ENCODE peak calls at places on chromosome 21, in seven cellular contexts. R is H9, P is neuronal stem cell, S is IMR-90, E is mesenchymal stem cell, B is H1, O is trophoblast cell. N is an unnamed sample.

GRCh38 chr21:46189959-46190490 is 5.8 kb upstream of the SPATC1L start:
- DNase-seq in R (no peak), P (no peak), S (no peak), E (no peak), B (no peak), O (no peak), N (no peak)

GRCh38 chr21:39012314-39013230 is 170.7 kb downstream of the PSMG1 start:
- DNase-seq in R (no peak), P (no peak), S (no peak), E (no peak), B (no peak), O (peak), N (no peak)

GRCh38 chr21:16395285-16395684 is 665.5 kb downstream of the USP25 start:
- DNase-seq in R (no peak), P (no peak), S (no peak), E (no peak), B (no peak), O (no peak), N (no peak)

GRCh38 chr21:15966651-15967050 is 236.9 kb downstream of the USP25 start:
- DNase-seq in R (no peak), P (no peak), S (no peak), E (no peak), B (no peak), O (peak), N (no peak)

GRCh38 chr21:46425566-46425965 is 33.1 kb upstream of the DIP2A start:
- DNase-seq in R (no peak), P (no peak), S (no peak), E (no peak), B (no peak), O (no peak), N (no peak)

GRCh38 chr21:39348040-39348354 is 891 bp downstream of the HMGN1 start:
- DNase-seq in R (no peak), P (no peak), S (no peak), E (no peak), B (no peak), O (peak), N (no peak)

GRCh38 chr21:29680273-29680672 is 259.5 kb downstream of the GRIK1 start:
- DNase-seq in R (no peak), P (no peak), S (no peak), E (no peak), B (no peak), O (no peak), N (no peak)

GRCh38 chr21:30629173-30629572 is 5.8 kb upstream of the KRTAP20-2 start:
- DNase-seq in R (no peak), P (no peak), S (no peak), E (no peak), B (no peak), O (no peak), N (no peak)

GRCh38 chr21:33208534-33208933 is 21.2 kb upstream of the IFNAR2 start:
- DNase-seq in R (no peak), P (no peak), S (no peak), E (no peak), B (no peak), O (no peak), N (no peak)

GRCh38 chr21:25708467-25709065 is 26.1 kb downstream of the ATP5PF start:
- DNase-seq in R (no peak), P (peak), S (peak), E (peak), B (no peak), O (peak), N (peak)

GRCh38 chr21:28788030-28788429 is 204.6 kb downstream of the LTN1 start:
- DNase-seq in R (no peak), P (no peak), S (no peak), E (no peak), B (no peak), O (no peak), N (no peak)

GRCh38 chr21:39033878-39034589 is 149.2 kb downstream of the PSMG1 start:
- DNase-seq in R (no peak), P (no peak), S (no peak), E (no peak), B (no peak), O (peak), N (no peak)

GRCh38 chr21:32940079-32941014 is 85.4 kb upstream of the OLIG2 start:
- DNase-seq in R (peak), P (peak), S (peak), E (peak), B (no peak), O (peak), N (peak)

GRCh38 chr21:39110431-39110830 is 72.8 kb downstream of the PSMG1 start:
- DNase-seq in R (no peak), P (no peak), S (peak), E (peak), B (no peak), O (no peak), N (no peak)

GRCh38 chr21:17527240-17527639 is 14.4 kb downstream of the CXADR start:
- DNase-seq in R (no peak), P (no peak), S (peak), E (peak), B (no peak), O (peak), N (peak)

DNA sequence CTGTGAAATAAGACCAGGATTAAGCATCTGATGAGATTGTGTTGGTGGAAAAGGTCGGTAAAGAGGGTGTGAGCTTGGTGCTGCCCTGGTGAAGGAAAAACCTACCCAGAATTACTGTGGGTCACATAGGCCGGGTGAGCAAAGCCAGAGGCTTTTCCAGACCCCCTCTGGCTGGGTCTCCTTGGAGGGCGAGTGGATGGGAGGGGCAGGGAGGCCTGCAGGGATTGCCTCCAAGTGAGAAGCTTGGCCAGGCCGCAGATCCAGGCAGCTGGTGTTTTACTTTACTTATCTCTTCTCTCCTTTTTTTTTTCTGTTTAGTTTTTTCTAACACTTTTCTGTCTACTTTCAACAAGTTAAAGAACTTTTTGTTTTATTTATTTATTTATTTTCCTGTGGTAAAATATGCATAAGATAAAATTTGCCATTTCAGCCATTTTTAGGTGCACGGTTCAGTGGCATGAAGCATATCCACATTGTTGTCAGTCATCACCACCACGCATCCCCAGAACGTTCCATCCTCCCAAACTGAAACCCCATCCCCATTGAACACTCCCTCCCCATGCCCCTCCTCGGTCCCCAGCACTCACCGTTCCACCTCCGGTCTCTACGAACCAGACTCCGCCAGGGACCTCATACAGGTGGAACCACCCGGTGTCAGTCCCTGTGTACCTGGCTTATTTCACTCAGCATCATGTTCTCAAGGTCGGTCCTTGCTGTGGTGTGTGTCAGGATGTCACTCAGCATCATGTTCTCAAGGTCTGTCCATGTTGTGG is 118.2 kb downstream of the SIK1 start:
- DNase-seq in R (no peak), P (no peak), S (no peak), E (no peak), B (no peak), O (no peak), N (no peak)
- H2BK120ac ChIP-seq in R (no peak), P (no peak), S (no peak), E (no peak), B (no peak), O (no peak), N (no peak)

GRCh38 chr21:44416193-44416592 is 39.1 kb upstream of the LRRC3 start:
- DNase-seq in R (no peak), P (no peak), S (no peak), E (no peak), B (no peak), O (no peak), N (no peak)
- H2BK120ac ChIP-seq in R (no peak), P (no peak), S (no peak), E (no peak), B (no peak), O (no peak), N (no peak)

GRCh38 chr21:45122432-45123132 is 48.2 kb downstream of the ADARB1 start:
- DNase-seq in R (no peak), P (no peak), S (no peak), E (no peak), B (no peak), O (no peak), N (no peak)
- H2BK120ac ChIP-seq in R (no peak), P (no peak), S (no peak), E (no peak), B (no peak), O (no peak), N (no peak)

GRCh38 chr21:35191128-35191527 is 142.0 kb upstream of the RUNX1 start:
- DNase-seq in R (no peak), P (no peak), S (no peak), E (no peak), B (no peak), O (no peak), N (no peak)
- H2BK120ac ChIP-seq in R (no peak), P (no peak), S (peak), E (no peak), B (no peak), O (peak), N (no peak)

GRCh38 chr21:42044871-42045495 is 26.1 kb upstream of the UMODL1 start:
- DNase-seq in R (no peak), P (no peak), S (no peak), E (no peak), B (no peak), O (no peak), N (no peak)

GRCh38 chr21:42051788-42052187 is 19.3 kb upstream of the UMODL1 start:
- DNase-seq in R (no peak), P (no peak), S (no peak), E (no peak), B (no peak), O (no peak), N (no peak)

GRCh38 chr21:42048870-42049577 is 22.1 kb upstream of the UMODL1 start:
- DNase-seq in R (no peak), P (no peak), S (no peak), E (no peak), B (no peak), O (no peak), N (no peak)

GRCh38 chr21:42047821-42048613 is 23.1 kb upstream of the UMODL1 start:
- DNase-seq in R (no peak), P (no peak), S (peak), E (peak), B (no peak), O (no peak), N (no peak)

DNA sequence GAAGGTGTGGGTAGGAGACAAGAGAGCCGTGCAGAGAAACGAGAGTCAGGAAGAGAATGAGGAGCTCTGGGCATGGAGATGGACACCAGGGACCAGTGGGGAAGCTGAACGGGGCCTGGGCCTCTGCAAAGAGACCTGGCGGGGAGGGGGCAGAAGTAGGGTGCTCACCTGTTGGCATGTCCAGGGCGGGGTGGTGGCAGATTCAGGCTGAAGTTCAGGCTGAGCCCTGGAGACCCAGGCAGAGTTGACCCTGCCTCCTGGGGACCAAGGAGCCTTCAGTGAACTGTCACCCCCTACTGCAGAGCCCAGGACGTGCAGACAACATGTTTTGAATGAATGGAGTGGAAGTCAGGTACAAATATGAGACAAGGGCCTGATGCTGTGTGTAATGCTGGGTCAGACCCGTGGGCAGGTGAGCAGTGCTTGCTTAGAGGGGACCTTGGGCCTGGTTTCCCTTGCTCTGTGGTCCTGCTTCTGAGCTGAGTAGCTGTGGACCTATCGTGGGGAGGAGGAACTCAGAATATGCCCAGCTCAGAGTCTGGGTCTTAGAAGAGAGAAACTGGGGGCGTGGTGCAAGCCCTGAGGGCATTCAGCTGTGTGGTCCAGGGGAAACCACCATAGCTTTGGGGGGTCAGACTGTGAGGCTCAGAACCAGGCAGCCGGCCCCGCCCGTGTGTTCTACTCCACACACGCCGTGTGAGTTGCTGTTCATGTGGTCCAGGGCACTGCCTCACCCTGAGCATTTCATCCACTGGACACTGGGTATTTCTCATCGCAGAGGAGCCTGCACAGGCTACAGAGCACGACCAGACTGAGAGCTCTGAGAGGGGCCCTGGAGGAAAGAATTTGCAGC is 21.3 kb upstream of the UMODL1 start:
- DNase-seq in R (no peak), P (no peak), S (no peak), E (no peak), B (no peak), O (no peak), N (no peak)
- H2BK120ac ChIP-seq in R (no peak), P (no peak), S (peak), E (peak), B (no peak), O (no peak), N (no peak)

DNA sequence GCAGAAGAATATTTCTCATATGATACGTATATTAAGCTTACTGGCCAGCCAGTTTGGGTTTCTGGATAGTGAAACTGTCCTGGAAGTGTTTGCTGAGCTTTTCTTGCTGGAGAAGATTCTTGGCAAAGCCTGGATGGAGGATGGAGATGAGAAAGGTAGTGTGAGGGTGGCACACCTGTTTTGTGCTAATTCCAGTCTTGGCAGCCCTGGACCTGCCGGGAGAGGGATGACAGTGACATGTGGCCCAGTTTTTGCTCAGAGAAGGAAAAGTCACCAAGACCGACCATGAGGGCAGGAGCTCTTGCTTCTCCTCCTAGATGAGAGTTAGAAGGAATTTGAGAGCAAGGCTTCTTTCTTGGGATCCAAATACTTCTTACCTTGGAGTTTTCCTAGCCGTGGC is 34.1 kb downstream of the DOP1B start:
- DNase-seq in R (no peak), P (no peak), S (no peak), E (no peak), B (no peak), O (no peak), N (no peak)
- H2BK120ac ChIP-seq in R (no peak), P (no peak), S (no peak), E (no peak), B (no peak), O (no peak), N (no peak)

DNA sequence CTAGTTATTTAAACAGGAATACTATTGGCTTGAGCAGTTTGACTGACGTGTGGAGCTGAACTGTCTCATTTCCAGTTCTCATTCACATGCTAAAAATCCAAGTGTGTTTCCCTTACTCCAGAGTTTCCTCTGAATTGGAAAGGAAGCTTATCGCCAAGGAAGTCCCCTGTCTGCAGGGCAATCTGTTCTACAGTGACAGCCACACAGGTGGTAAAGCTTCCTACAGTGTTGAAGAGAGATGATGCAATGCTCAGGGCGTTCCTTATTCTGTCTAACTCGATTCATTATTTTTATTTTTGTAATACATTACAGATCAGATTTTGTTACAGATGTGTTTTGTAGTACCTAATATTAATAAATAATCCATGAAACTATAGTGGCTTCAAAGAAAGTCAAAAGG is 41.3 kb downstream of the ADAMTS5 start:
- DNase-seq in R (no peak), P (no peak), S (no peak), E (no peak), B (no peak), O (no peak), N (peak)
- H2BK120ac ChIP-seq in R (no peak), P (no peak), S (no peak), E (no peak), B (no peak), O (no peak), N (no peak)

GRCh38 chr21:18617291-18617690 is 213.7 kb upstream of the TMPRSS15 start:
- DNase-seq in R (no peak), P (no peak), S (no peak), E (no peak), B (no peak), O (no peak), N (peak)

DNA sequence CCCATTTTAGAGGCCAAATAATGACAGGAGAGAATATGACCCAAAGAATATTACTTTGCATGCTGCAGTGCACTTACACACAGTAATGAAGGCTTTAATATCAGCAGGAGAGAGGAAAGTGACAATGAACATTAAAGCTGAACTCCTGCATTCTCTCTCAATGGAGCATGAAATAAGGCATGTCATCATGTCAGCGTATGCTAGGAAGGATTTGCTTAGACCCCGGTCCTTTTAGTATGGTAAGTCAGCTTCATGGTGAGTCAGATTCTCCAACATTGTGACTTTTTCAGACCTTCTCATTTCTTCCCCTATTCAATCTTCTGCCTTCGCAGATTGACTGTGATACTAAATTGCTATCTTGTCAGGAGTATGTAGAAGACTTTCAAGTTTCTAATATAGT is 210.7 kb upstream of the TMPRSS15 start:
- DNase-seq in R (no peak), P (no peak), S (no peak), E (no peak), B (no peak), O (no peak), N (no peak)
- H2BK120ac ChIP-seq in R (no peak), P (no peak), S (no peak), E (no peak), B (no peak), O (no peak), N (no peak)